ENCODE peak calls at places on chromosomes 2 and 18, in eight cellular contexts. X is stimulated activated CD4-positive, alpha-beta T cell treated with anti-CD3 and anti-CD28 coated beads, Interleukin-15, amount 100 ng/mL, for 24 hours; M is tibial nerve; S is EL; F is NCI-H69; Y is coronary artery; R is KBM-7; Q is C1 segment of cervical spinal cord. E is an unnamed sample.

GRCh38 chr2:181420259-181421130 is 36.7 kb upstream of the ITGA4 start:
- DNase-seq in X (no peak), M (no peak), S (no peak), F (no peak), Y (no peak), R (no peak), Q (no peak), E (no peak)

GRCh38 chr2:115389024-115389423 is 946.6 kb downstream of the DPP10 start:
- DNase-seq in X (no peak), M (no peak), S (no peak), F (peak; percentile 2), Y (no peak), R (no peak), Q (no peak), E (no peak)

GRCh38 chr2:44555700-44556099 is 194.0 kb downstream of the CAMKMT start:
- DNase-seq in X (no peak), M (no peak), S (no peak), F (no peak), Y (no peak), R (no peak), Q (no peak), E (no peak)

GRCh38 chr2:157326683-157327082 is 1.1 kb upstream of the ERMN start:
- DNase-seq in X (no peak), M (no peak), S (no peak), F (peak; percentile 62), Y (no peak), R (no peak), Q (no peak), E (no peak)

GRCh38 chr2:135851858-135852257 is 14.9 kb upstream of the LCT start:
- DNase-seq in X (no peak), M (no peak), S (no peak), F (no peak), Y (no peak), R (no peak), Q (no peak), E (no peak)

GRCh38 chr2:28951910-28952805 is 28.9 kb upstream of the TOGARAM2 start:
- DNase-seq in X (no peak), M (peak; percentile 80), S (no peak), F (no peak), Y (no peak), R (no peak), Q (no peak), E (no peak)

GRCh38 chr2:27320958-27321543 is 1.8 kb downstream of the MPV17 start:
- DNase-seq in X (no peak), M (peak; percentile 49), S (peak; percentile 99), F (peak; percentile 59), Y (no peak), R (no peak), Q (no peak), E (no peak)

GRCh38 chr2:78309460-78309859 is 716.0 kb upstream of the REG3G start:
- DNase-seq in X (no peak), M (no peak), S (no peak), F (no peak), Y (no peak), R (no peak), Q (no peak), E (no peak)

GRCh38 chr18:54960197-54960596 is 936 bp upstream of the CCDC68 start:
- DNase-seq in X (no peak), M (no peak), S (no peak), F (no peak), Y (no peak), R (no peak), Q (no peak), E (no peak)